ENCODE peak calls at places on chromosomes 11 and 22, in five cellular contexts. One of them, this sample, is unnamed.

GRCh38 chr11:63608353-63609345 is 5.6 kb downstream of the PLAAT3 start:
- DNase-seq in NCI-H2029 treated with DMSO at 0.1 percent for 48 hours: no peak
- DNase-seq in KG1: no peak
- DNase-seq in thyroid gland: no peak
- DNase-seq in NCI-H2081: no peak
- DNase-seq in this sample: peak

GRCh38 chr22:37235897-37236607 is 8.0 kb downstream of the RAC2 start:
- DNase-seq in NCI-H2029 treated with DMSO at 0.1 percent for 48 hours: no peak
- DNase-seq in KG1: no peak
- DNase-seq in thyroid gland: no peak
- DNase-seq in NCI-H2081: no peak
- DNase-seq in this sample: no peak

GRCh38 chr11:33620423-33621120 is 80.1 kb downstream of the C11orf91 start:
- DNase-seq in NCI-H2029 treated with DMSO at 0.1 percent for 48 hours: no peak
- DNase-seq in KG1: no peak
- DNase-seq in thyroid gland: peak
- DNase-seq in NCI-H2081: peak
- DNase-seq in this sample: no peak

GRCh38 chr11:94786264-94787126 is 18.3 kb downstream of the AMOTL1 start:
- DNase-seq in NCI-H2029 treated with DMSO at 0.1 percent for 48 hours: peak
- DNase-seq in KG1: no peak
- DNase-seq in thyroid gland: no peak
- DNase-seq in NCI-H2081: peak
- DNase-seq in this sample: no peak

GRCh38 chr11:27309064-27309463 is 54.0 kb downstream of the CCDC34 start:
- DNase-seq in NCI-H2029 treated with DMSO at 0.1 percent for 48 hours: no peak
- DNase-seq in KG1: no peak
- DNase-seq in thyroid gland: no peak
- DNase-seq in NCI-H2081: no peak
- DNase-seq in this sample: no peak

GRCh38 chr11:130480721-130481140 is 32.3 kb downstream of the ADAMTS15 start:
- DNase-seq in NCI-H2029 treated with DMSO at 0.1 percent for 48 hours: no peak
- DNase-seq in KG1: no peak
- DNase-seq in thyroid gland: no peak
- DNase-seq in NCI-H2081: no peak
- DNase-seq in this sample: no peak

GRCh38 chr11:78630561-78631303 is 56.1 kb upstream of the NARS2 start:
- DNase-seq in NCI-H2029 treated with DMSO at 0.1 percent for 48 hours: no peak
- DNase-seq in KG1: no peak
- DNase-seq in thyroid gland: no peak
- DNase-seq in NCI-H2081: no peak
- DNase-seq in this sample: no peak

GRCh38 chr11:115007851-115008250 is 329.5 kb downstream of the NXPE2 start:
- DNase-seq in NCI-H2029 treated with DMSO at 0.1 percent for 48 hours: no peak
- DNase-seq in KG1: no peak
- DNase-seq in thyroid gland: no peak
- DNase-seq in NCI-H2081: no peak
- DNase-seq in this sample: no peak

This sample was measured in AG09309.